ENCODE peak calls at places on chromosomes 3 and 15, in nine cellular contexts. Z is Panc1, E is lung, R is sigmoid colon, S is SJSA1, J is Peyer's patch, K is lower lobe of right lung, N is adrenal gland, I is A549. Q is an unnamed sample. For H3K4me1, the result is how much of the 10 kb centered on the place peaks cover.

GRCh38 chr15:65115086-65115485 is at the start of gene UBAP1L:
- DNase-seq in I (no peak), K (no peak), E (no peak), S (no peak), Z (no peak), R (no peak), N (no peak), J (no peak), Q (no peak)

GRCh38 chr15:47337836-47338235 is 379.5 kb upstream of the SEMA6D start:
- DNase-seq in Z (no peak), E (no peak), N (no peak), S (no peak), J (no peak), I (no peak), K (no peak), R (no peak), Q (no peak)

GRCh38 chr3:158791259-158791920 is 10.5 kb upstream of the MFSD1 start:
- DNase-seq in S (no peak), K (no peak), N (no peak), I (peak), J (peak), R (no peak), E (no peak), Z (no peak), Q (peak)

GRCh38 chr3:66577804-66578203 is 77.0 kb upstream of the LRIG1 start:
- DNase-seq in E (no peak), Z (no peak), S (no peak), N (no peak), I (no peak), R (no peak), K (no peak), J (no peak), Q (no peak)

GRCh38 chr3:70855139-70855538 is 542.7 kb upstream of the MDFIC2 start:
- DNase-seq in S (no peak), K (no peak), E (no peak), Z (no peak), N (no peak), I (no peak), R (no peak), J (no peak), Q (no peak)

GRCh38 chr15:69897471-69898237 is 200.1 kb downstream of the TLE3 start:
- DNase-seq in J (no peak), Z (no peak), K (no peak), R (no peak), E (no peak), S (no peak), I (no peak), N (no peak), Q (no peak)

GRCh38 chr3:170740726-170741591 is 129.0 kb downstream of the RPL22L1 start:
- DNase-seq in J (peak), R (peak), K (no peak), Z (peak), S (peak), N (peak), I (peak), E (no peak), Q (peak)

GRCh38 chr3:51712511-51712931 is 5.7 kb downstream of the GRM2 start:
- DNase-seq in N (peak), R (no peak), I (no peak), J (peak), K (no peak), E (no peak), S (peak), Z (no peak), Q (no peak)

GRCh38 chr3:172285844-172286243 is 162.4 kb downstream of the GHSR start:
- DNase-seq in R (no peak), E (no peak), S (no peak), K (no peak), I (no peak), Z (no peak), N (no peak), J (no peak), Q (no peak)

GRCh38 chr3:133937756-133938601 is 42.3 kb upstream of the RAB6B start:
- DNase-seq in Z (no peak), S (no peak), I (no peak), J (peak), E (no peak), N (peak), K (no peak), R (peak), Q (no peak)

GRCh38 chr3:134059680-134060560 is 30.2 kb upstream of the SLCO2A1 start:
- DNase-seq in Z (no peak), S (peak), K (no peak), E (no peak), R (no peak), N (no peak), J (peak), I (no peak), Q (peak)

GRCh38 chr15:70272565-70273355 is 175.0 kb upstream of the TLE3 start:
- DNase-seq in E (no peak), I (no peak), R (peak), Z (no peak), J (no peak), N (no peak), S (no peak), K (no peak), Q (no peak)

DNA sequence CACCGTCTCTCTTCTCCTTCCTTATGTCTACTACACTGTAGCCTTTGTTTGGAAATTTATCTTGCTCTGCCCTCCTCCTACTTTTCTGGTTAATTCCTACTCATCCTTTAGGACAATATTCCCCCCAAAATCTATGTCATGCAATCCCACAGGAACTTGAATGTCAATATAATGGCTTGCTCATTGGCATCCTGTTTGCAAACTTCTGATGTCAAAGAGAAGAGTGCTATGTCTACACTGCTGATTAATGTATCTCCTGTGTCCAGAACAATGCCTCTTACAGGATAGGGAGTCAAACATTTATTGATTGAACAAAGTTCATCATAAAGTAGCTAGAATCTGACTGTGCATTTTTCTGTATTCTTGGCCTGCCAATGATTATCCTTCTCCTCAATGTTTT is 22.8 kb downstream of the SIDT1 start:
- DNase-seq in J (no peak), S (no peak), R (no peak), K (no peak), I (peak), N (no peak), Z (no peak), E (no peak), Q (no peak)
- H3K4me1 ChIP-seq in J (under half), S (under half), R (under half), K (under half), I (under half), N (under half), Z (under half), E (under half), Q (under half)

GRCh38 chr3:177039875-177040274 is 157.4 kb downstream of the TBL1XR1 start:
- DNase-seq in E (no peak), Z (no peak), J (no peak), K (no peak), S (no peak), N (no peak), I (no peak), R (no peak), Q (no peak)
- H3K4me1 ChIP-seq in E (under half), Z (under half), J (under half), K (under half), S (under half), N (under half), I (under half), R (under half), Q (under half)

GRCh38 chr15:80584561-80584964 is 110.5 kb upstream of the ABHD17C start:
- DNase-seq in J (peak), Z (no peak), N (no peak), R (no peak), I (no peak), K (no peak), E (no peak), S (no peak), Q (no peak)

GRCh38 chr15:80587007-80587406 is 108.1 kb upstream of the ABHD17C start:
- DNase-seq in N (no peak), S (no peak), I (no peak), K (no peak), Z (no peak), J (no peak), E (no peak), R (peak), Q (no peak)

GRCh38 chr15:80584973-80585372 is 110.1 kb upstream of the ABHD17C start:
- DNase-seq in J (no peak), R (no peak), N (no peak), S (no peak), Z (no peak), K (no peak), E (no peak), I (no peak), Q (no peak)

GRCh38 chr15:80586141-80586540 is 109.0 kb upstream of the ABHD17C start:
- DNase-seq in S (no peak), N (no peak), E (no peak), Z (no peak), I (no peak), K (no peak), J (no peak), R (no peak), Q (no peak)

GRCh38 chr15:80585544-80586018 is 109.5 kb upstream of the ABHD17C start:
- DNase-seq in Z (no peak), I (no peak), N (no peak), R (no peak), J (peak), E (no peak), K (no peak), S (no peak), Q (no peak)
- H3K4me1 ChIP-seq in Z (under half), I (half or more), N (under half), R (under half), J (under half), E (under half), K (under half), S (under half), Q (under half)

GRCh38 chr15:98669638-98670037 is 21.3 kb downstream of the IGF1R start:
- DNase-seq in K (no peak), S (no peak), E (no peak), J (no peak), Z (no peak), N (no peak), I (no peak), R (no peak), Q (no peak)

GRCh38 chr15:98668566-98669308 is 20.4 kb downstream of the IGF1R start:
- DNase-seq in S (no peak), Z (no peak), J (no peak), K (no peak), N (peak), R (no peak), E (no peak), I (no peak), Q (peak)

GRCh38 chr15:98667521-98668179 is 19.3 kb downstream of the IGF1R start:
- DNase-seq in S (no peak), E (no peak), R (no peak), N (no peak), Z (no peak), I (no peak), K (no peak), J (no peak), Q (no peak)

GRCh38 chr15:98666441-98666840 is 18.1 kb downstream of the IGF1R start:
- DNase-seq in K (no peak), S (no peak), N (no peak), R (no peak), I (no peak), J (no peak), Z (no peak), E (no peak), Q (no peak)

DNA sequence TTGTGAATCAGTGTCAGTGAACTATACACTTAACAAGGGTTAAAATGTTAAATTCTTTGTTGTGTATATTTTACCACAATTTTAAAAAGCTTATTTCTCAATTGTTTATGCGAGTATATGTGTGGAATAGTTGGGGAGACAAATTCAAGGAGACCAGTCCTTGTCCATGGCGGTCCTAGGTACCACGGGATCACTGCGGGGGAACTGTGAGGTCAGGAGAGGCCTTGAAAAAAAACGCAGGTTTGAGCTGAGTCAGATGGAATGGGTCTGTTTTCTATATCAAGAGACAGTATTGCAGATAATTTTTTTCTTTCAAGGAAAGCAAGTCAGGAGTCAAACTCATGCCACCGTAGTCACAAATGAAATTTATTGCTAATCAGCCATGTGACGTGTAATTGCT is 18.5 kb downstream of the IGF1R start:
- DNase-seq in E (no peak), S (no peak), N (no peak), R (no peak), Z (no peak), I (no peak), K (no peak), J (no peak), Q (no peak)
- H3K4me1 ChIP-seq in E (under half), S (under half), N (half or more), R (half or more), Z (under half), I (half or more), K (under half), J (under half), Q (under half)

DNA sequence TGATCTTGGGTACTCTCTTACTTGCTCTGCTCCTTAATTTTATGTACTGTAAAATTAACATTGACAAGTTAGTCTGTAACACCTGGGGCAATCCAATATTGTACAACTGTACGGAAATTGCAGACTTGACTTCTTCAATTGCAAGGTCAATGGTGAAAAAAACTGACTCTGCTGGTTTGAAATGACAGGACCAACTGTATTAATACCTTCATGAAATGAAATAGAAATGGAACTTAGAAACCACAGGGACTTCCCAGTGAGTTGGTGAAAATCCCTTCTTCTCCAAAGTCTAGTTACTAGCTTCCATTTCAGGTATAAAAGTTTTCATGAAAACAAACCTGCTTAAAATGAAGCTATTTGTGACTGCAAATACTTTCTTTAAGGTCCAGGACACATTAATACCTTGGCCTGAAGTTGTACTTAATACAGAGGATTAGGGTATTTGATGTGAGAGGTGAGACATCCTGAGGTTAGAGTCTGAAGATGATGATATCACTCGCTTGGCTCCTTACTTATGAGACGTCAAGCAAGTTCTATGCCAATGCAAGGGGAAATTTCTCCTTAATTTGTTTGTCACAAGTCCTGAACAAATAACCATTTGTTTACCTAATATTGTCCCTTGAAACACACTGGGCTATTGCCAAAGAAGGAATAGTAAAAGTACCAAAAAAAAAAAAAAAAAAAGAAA is 226.2 kb upstream of the TP63 start:
- DNase-seq in R (no peak), E (no peak), K (no peak), I (peak), S (no peak), J (no peak), N (no peak), Z (no peak), Q (no peak)
- H3K4me1 ChIP-seq in R (under half), E (under half), K (under half), I (under half), S (under half), J (under half), N (under half), Z (under half), Q (under half)

GRCh38 chr3:86987421-86987715 is 3.6 kb downstream of the VGLL3 start:
- DNase-seq in I (no peak), K (no peak), S (no peak), J (no peak), Z (no peak), E (no peak), R (no peak), N (no peak), Q (no peak)
- H3K4me1 ChIP-seq in I (half or more), K (under half), S (half or more), J (under half), Z (under half), E (under half), R (half or more), N (under half), Q (under half)

GRCh38 chr3:139378587-139378986 is 10.9 kb downstream of the COPB2 start:
- DNase-seq in K (no peak), N (no peak), E (no peak), R (no peak), I (no peak), Z (no peak), S (no peak), J (no peak), Q (no peak)

GRCh38 chr3:139377378-139377777 is 12.1 kb downstream of the COPB2 start:
- DNase-seq in J (no peak), S (no peak), Z (no peak), R (no peak), I (no peak), E (no peak), N (no peak), K (no peak), Q (no peak)

GRCh38 chr3:139380575-139380974 is 8.9 kb downstream of the COPB2 start:
- DNase-seq in I (no peak), K (no peak), E (no peak), N (no peak), J (no peak), S (no peak), R (no peak), Z (no peak), Q (no peak)
- H3K4me1 ChIP-seq in I (under half), K (under half), E (under half), N (under half), J (under half), S (under half), R (under half), Z (under half), Q (under half)

GRCh38 chr3:55720614-55721013 is 233.5 kb upstream of the WNT5A start:
- DNase-seq in Z (no peak), E (no peak), J (no peak), I (no peak), N (no peak), R (no peak), K (no peak), S (no peak), Q (peak)
- H3K4me1 ChIP-seq in Z (under half), E (under half), J (under half), I (under half), N (under half), R (under half), K (under half), S (under half), Q (under half)

Q was measured in hepatocyte.